ENCODE peak calls at places on chromosomes 4 and X, in five cellular contexts. One of them, this sample, is unnamed.

GRCh38 chr4:56506110-56506705 is 617 bp downstream of the ARL9 start:
- DNase-seq in neural crest cell: no peak
- DNase-seq in NCI-H1417: peak
- DNase-seq in tibial artery: no peak
- DNase-seq in activated CD8-positive, alpha-beta T cell treated with anti-CD3 and anti-CD28 coated beads, Interleukin-2, amount 10 ng/mL, durations not matched to agents 7 days and 5 days: no peak
- DNase-seq in this sample: no peak

GRCh38 chr4:7867701-7868429 is 71.8 kb downstream of the AFAP1 start:
- DNase-seq in activated CD8-positive, alpha-beta T cell treated with anti-CD3 and anti-CD28 coated beads, Interleukin-2, amount 10 ng/mL, durations not matched to agents 7 days and 5 days: no peak
- DNase-seq in NCI-H1417: no peak
- DNase-seq in neural crest cell: no peak
- DNase-seq in tibial artery: no peak
- DNase-seq in this sample: no peak

GRCh38 chrX:16240231-16240905 is 73.1 kb downstream of the MAGEB17 start:
- DNase-seq in activated CD8-positive, alpha-beta T cell treated with anti-CD3 and anti-CD28 coated beads, Interleukin-2, amount 10 ng/mL, durations not matched to agents 7 days and 5 days: no peak
- DNase-seq in NCI-H1417: no peak
- DNase-seq in tibial artery: no peak
- DNase-seq in neural crest cell: no peak
- DNase-seq in this sample: no peak

GRCh38 chrX:136130931-136131843 is 16.1 kb upstream of the FHL1 start:
- DNase-seq in tibial artery: no peak
- DNase-seq in neural crest cell: no peak
- DNase-seq in activated CD8-positive, alpha-beta T cell treated with anti-CD3 and anti-CD28 coated beads, Interleukin-2, amount 10 ng/mL, durations not matched to agents 7 days and 5 days: no peak
- DNase-seq in NCI-H1417: no peak
- DNase-seq in this sample: no peak

GRCh38 chr4:146310319-146311021 is 96.1 kb downstream of the REELD1 start:
- DNase-seq in tibial artery: no peak
- DNase-seq in neural crest cell: no peak
- DNase-seq in activated CD8-positive, alpha-beta T cell treated with anti-CD3 and anti-CD28 coated beads, Interleukin-2, amount 10 ng/mL, durations not matched to agents 7 days and 5 days: no peak
- DNase-seq in NCI-H1417: no peak
- DNase-seq in this sample: no peak

GRCh38 chr4:104826171-104826570 is 320.5 kb upstream of the TET2 start:
- DNase-seq in NCI-H1417: no peak
- DNase-seq in tibial artery: no peak
- DNase-seq in neural crest cell: no peak
- DNase-seq in activated CD8-positive, alpha-beta T cell treated with anti-CD3 and anti-CD28 coated beads, Interleukin-2, amount 10 ng/mL, durations not matched to agents 7 days and 5 days: no peak
- DNase-seq in this sample: no peak

GRCh38 chrX:121746105-121746504 is 698.7 kb downstream of the GLUD2 start:
- DNase-seq in tibial artery: no peak
- DNase-seq in neural crest cell: no peak
- DNase-seq in activated CD8-positive, alpha-beta T cell treated with anti-CD3 and anti-CD28 coated beads, Interleukin-2, amount 10 ng/mL, durations not matched to agents 7 days and 5 days: no peak
- DNase-seq in NCI-H1417: no peak
- DNase-seq in this sample: no peak

GRCh38 chr4:88659061-88659889 is 38.4 kb downstream of the NAP1L5 start:
- DNase-seq in neural crest cell: no peak
- DNase-seq in tibial artery: peak
- DNase-seq in activated CD8-positive, alpha-beta T cell treated with anti-CD3 and anti-CD28 coated beads, Interleukin-2, amount 10 ng/mL, durations not matched to agents 7 days and 5 days: peak
- DNase-seq in NCI-H1417: peak
- DNase-seq in this sample: peak

GRCh38 chr4:152850377-152850776 is 70.6 kb downstream of the ARFIP1 start:
- DNase-seq in NCI-H1417: no peak
- DNase-seq in tibial artery: no peak
- DNase-seq in activated CD8-positive, alpha-beta T cell treated with anti-CD3 and anti-CD28 coated beads, Interleukin-2, amount 10 ng/mL, durations not matched to agents 7 days and 5 days: peak
- DNase-seq in neural crest cell: no peak
- DNase-seq in this sample: no peak

GRCh38 chr4:7016086-7016485 is 27.1 kb upstream of the TADA2B start:
- DNase-seq in NCI-H1417: no peak
- DNase-seq in activated CD8-positive, alpha-beta T cell treated with anti-CD3 and anti-CD28 coated beads, Interleukin-2, amount 10 ng/mL, durations not matched to agents 7 days and 5 days: no peak
- DNase-seq in neural crest cell: no peak
- DNase-seq in tibial artery: no peak
- DNase-seq in this sample: no peak

GRCh38 chr4:150325872-150326271 is 247.6 kb downstream of the DCLK2 start:
- DNase-seq in NCI-H1417: no peak
- DNase-seq in neural crest cell: no peak
- DNase-seq in activated CD8-positive, alpha-beta T cell treated with anti-CD3 and anti-CD28 coated beads, Interleukin-2, amount 10 ng/mL, durations not matched to agents 7 days and 5 days: no peak
- DNase-seq in tibial artery: no peak
- DNase-seq in this sample: no peak

GRCh38 chrX:145002776-145003175 is 244.5 kb upstream of the SPANXN1 start:
- DNase-seq in NCI-H1417: no peak
- DNase-seq in tibial artery: no peak
- DNase-seq in activated CD8-positive, alpha-beta T cell treated with anti-CD3 and anti-CD28 coated beads, Interleukin-2, amount 10 ng/mL, durations not matched to agents 7 days and 5 days: no peak
- DNase-seq in neural crest cell: no peak
- DNase-seq in this sample: no peak

GRCh38 chrX:41589634-41590270 is 99.0 kb upstream of the GPR34 start:
- DNase-seq in tibial artery: no peak
- DNase-seq in activated CD8-positive, alpha-beta T cell treated with anti-CD3 and anti-CD28 coated beads, Interleukin-2, amount 10 ng/mL, durations not matched to agents 7 days and 5 days: no peak
- DNase-seq in NCI-H1417: no peak
- DNase-seq in neural crest cell: no peak
- DNase-seq in this sample: no peak

GRCh38 chrX:8981742-8982141 is 52.2 kb downstream of the FAM9B start:
- DNase-seq in neural crest cell: no peak
- DNase-seq in activated CD8-positive, alpha-beta T cell treated with anti-CD3 and anti-CD28 coated beads, Interleukin-2, amount 10 ng/mL, durations not matched to agents 7 days and 5 days: peak
- DNase-seq in NCI-H1417: no peak
- DNase-seq in tibial artery: no peak
- DNase-seq in this sample: peak

GRCh38 chr4:168942985-168943384 is 67.1 kb downstream of the CBR4 start:
- DNase-seq in tibial artery: no peak
- DNase-seq in neural crest cell: no peak
- DNase-seq in NCI-H1417: peak
- DNase-seq in activated CD8-positive, alpha-beta T cell treated with anti-CD3 and anti-CD28 coated beads, Interleukin-2, amount 10 ng/mL, durations not matched to agents 7 days and 5 days: no peak
- DNase-seq in this sample: no peak

GRCh38 chr4:7052923-7053715 is 9.9 kb downstream of the TADA2B start:
- DNase-seq in activated CD8-positive, alpha-beta T cell treated with anti-CD3 and anti-CD28 coated beads, Interleukin-2, amount 10 ng/mL, durations not matched to agents 7 days and 5 days: no peak
- DNase-seq in NCI-H1417: no peak
- DNase-seq in tibial artery: no peak
- DNase-seq in neural crest cell: no peak
- DNase-seq in this sample: no peak

GRCh38 chr4:10413177-10413576 is 44.0 kb downstream of the ZNF518B start:
- DNase-seq in neural crest cell: no peak
- DNase-seq in NCI-H1417: no peak
- DNase-seq in tibial artery: no peak
- DNase-seq in activated CD8-positive, alpha-beta T cell treated with anti-CD3 and anti-CD28 coated beads, Interleukin-2, amount 10 ng/mL, durations not matched to agents 7 days and 5 days: no peak
- DNase-seq in this sample: no peak

GRCh38 chr4:108355523-108356208 is 186.9 kb upstream of the LEF1 start:
- DNase-seq in neural crest cell: no peak
- DNase-seq in tibial artery: no peak
- DNase-seq in NCI-H1417: no peak
- DNase-seq in activated CD8-positive, alpha-beta T cell treated with anti-CD3 and anti-CD28 coated beads, Interleukin-2, amount 10 ng/mL, durations not matched to agents 7 days and 5 days: peak
- DNase-seq in this sample: no peak

GRCh38 chr4:162274354-162274753 is 110.6 kb upstream of the FSTL5 start:
- DNase-seq in neural crest cell: no peak
- DNase-seq in NCI-H1417: no peak
- DNase-seq in tibial artery: peak
- DNase-seq in activated CD8-positive, alpha-beta T cell treated with anti-CD3 and anti-CD28 coated beads, Interleukin-2, amount 10 ng/mL, durations not matched to agents 7 days and 5 days: no peak
- DNase-seq in this sample: no peak

GRCh38 chrX:20718592-20718991 is 451.9 kb upstream of the RPS6KA3 start:
- DNase-seq in NCI-H1417: no peak
- DNase-seq in activated CD8-positive, alpha-beta T cell treated with anti-CD3 and anti-CD28 coated beads, Interleukin-2, amount 10 ng/mL, durations not matched to agents 7 days and 5 days: no peak
- DNase-seq in tibial artery: no peak
- DNase-seq in neural crest cell: no peak
- DNase-seq in this sample: no peak

GRCh38 chr4:145819246-145820181 is 119.1 kb downstream of the ZNF827 start:
- DNase-seq in NCI-H1417: no peak
- DNase-seq in activated CD8-positive, alpha-beta T cell treated with anti-CD3 and anti-CD28 coated beads, Interleukin-2, amount 10 ng/mL, durations not matched to agents 7 days and 5 days: no peak
- DNase-seq in tibial artery: no peak
- DNase-seq in neural crest cell: no peak
- DNase-seq in this sample: no peak

GRCh38 chr4:185424905-185425599 is 712 bp downstream of the UFSP2 start:
- DNase-seq in NCI-H1417: no peak
- DNase-seq in tibial artery: no peak
- DNase-seq in activated CD8-positive, alpha-beta T cell treated with anti-CD3 and anti-CD28 coated beads, Interleukin-2, amount 10 ng/mL, durations not matched to agents 7 days and 5 days: no peak
- DNase-seq in neural crest cell: no peak
- DNase-seq in this sample: no peak

GRCh38 chr4:183763990-183764754 is 105.1 kb downstream of the TRAPPC11 start:
- DNase-seq in activated CD8-positive, alpha-beta T cell treated with anti-CD3 and anti-CD28 coated beads, Interleukin-2, amount 10 ng/mL, durations not matched to agents 7 days and 5 days: no peak
- DNase-seq in NCI-H1417: no peak
- DNase-seq in neural crest cell: no peak
- DNase-seq in tibial artery: no peak
- DNase-seq in this sample: no peak

GRCh38 chr4:142600952-142601351 is 245.1 kb downstream of the INPP4B start:
- DNase-seq in activated CD8-positive, alpha-beta T cell treated with anti-CD3 and anti-CD28 coated beads, Interleukin-2, amount 10 ng/mL, durations not matched to agents 7 days and 5 days: no peak
- DNase-seq in neural crest cell: no peak
- DNase-seq in tibial artery: no peak
- DNase-seq in NCI-H1417: no peak
- DNase-seq in this sample: no peak

GRCh38 chrX:40267334-40268118 is 169.8 kb upstream of the BCOR start:
- DNase-seq in activated CD8-positive, alpha-beta T cell treated with anti-CD3 and anti-CD28 coated beads, Interleukin-2, amount 10 ng/mL, durations not matched to agents 7 days and 5 days: no peak
- DNase-seq in tibial artery: peak
- DNase-seq in NCI-H1417: no peak
- DNase-seq in neural crest cell: no peak
- DNase-seq in this sample: no peak

GRCh38 chr4:173370130-173370476 is 651 bp upstream of the SAP30 start:
- DNase-seq in NCI-H1417: no peak
- DNase-seq in tibial artery: peak
- DNase-seq in neural crest cell: no peak
- DNase-seq in activated CD8-positive, alpha-beta T cell treated with anti-CD3 and anti-CD28 coated beads, Interleukin-2, amount 10 ng/mL, durations not matched to agents 7 days and 5 days: peak
- DNase-seq in this sample: no peak

GRCh38 chrX:141278306-141278705 is 36.0 kb upstream of the SPANXC start:
- DNase-seq in neural crest cell: peak
- DNase-seq in activated CD8-positive, alpha-beta T cell treated with anti-CD3 and anti-CD28 coated beads, Interleukin-2, amount 10 ng/mL, durations not matched to agents 7 days and 5 days: no peak
- DNase-seq in tibial artery: no peak
- DNase-seq in NCI-H1417: peak
- DNase-seq in this sample: no peak

GRCh38 chr4:62709618-62710252 is 1509.6 kb downstream of the ADGRL3 start:
- DNase-seq in tibial artery: no peak
- DNase-seq in activated CD8-positive, alpha-beta T cell treated with anti-CD3 and anti-CD28 coated beads, Interleukin-2, amount 10 ng/mL, durations not matched to agents 7 days and 5 days: no peak
- DNase-seq in neural crest cell: peak
- DNase-seq in NCI-H1417: peak
- DNase-seq in this sample: no peak

GRCh38 chr4:98722000-98722399 is 63.6 kb upstream of the TSPAN5 start:
- DNase-seq in neural crest cell: no peak
- DNase-seq in activated CD8-positive, alpha-beta T cell treated with anti-CD3 and anti-CD28 coated beads, Interleukin-2, amount 10 ng/mL, durations not matched to agents 7 days and 5 days: no peak
- DNase-seq in NCI-H1417: no peak
- DNase-seq in tibial artery: no peak
- DNase-seq in this sample: peak

GRCh38 chr4:47493238-47494123 is 8.4 kb downstream of the ATP10D start:
- DNase-seq in NCI-H1417: no peak
- DNase-seq in neural crest cell: no peak
- DNase-seq in tibial artery: no peak
- DNase-seq in activated CD8-positive, alpha-beta T cell treated with anti-CD3 and anti-CD28 coated beads, Interleukin-2, amount 10 ng/mL, durations not matched to agents 7 days and 5 days: no peak
- DNase-seq in this sample: no peak

GRCh38 chr4:7964890-7965662 is 25.4 kb upstream of the AFAP1 start:
- DNase-seq in neural crest cell: no peak
- DNase-seq in NCI-H1417: no peak
- DNase-seq in tibial artery: no peak
- DNase-seq in activated CD8-positive, alpha-beta T cell treated with anti-CD3 and anti-CD28 coated beads, Interleukin-2, amount 10 ng/mL, durations not matched to agents 7 days and 5 days: no peak
- DNase-seq in this sample: no peak

GRCh38 chrX:66902081-66902480 is 263.2 kb upstream of the EDA2R start:
- DNase-seq in NCI-H1417: no peak
- DNase-seq in activated CD8-positive, alpha-beta T cell treated with anti-CD3 and anti-CD28 coated beads, Interleukin-2, amount 10 ng/mL, durations not matched to agents 7 days and 5 days: no peak
- DNase-seq in neural crest cell: no peak
- DNase-seq in tibial artery: no peak
- DNase-seq in this sample: no peak

GRCh38 chr4:2281575-2282343 is 19.9 kb upstream of the MXD4 start:
- DNase-seq in NCI-H1417: no peak
- DNase-seq in activated CD8-positive, alpha-beta T cell treated with anti-CD3 and anti-CD28 coated beads, Interleukin-2, amount 10 ng/mL, durations not matched to agents 7 days and 5 days: peak
- DNase-seq in neural crest cell: no peak
- DNase-seq in tibial artery: no peak
- DNase-seq in this sample: no peak

GRCh38 chr4:128524311-128524710 is 236.7 kb upstream of the PGRMC2 start:
- DNase-seq in NCI-H1417: no peak
- DNase-seq in activated CD8-positive, alpha-beta T cell treated with anti-CD3 and anti-CD28 coated beads, Interleukin-2, amount 10 ng/mL, durations not matched to agents 7 days and 5 days: no peak
- DNase-seq in neural crest cell: no peak
- DNase-seq in tibial artery: peak
- DNase-seq in this sample: no peak